ENCODE peak calls at places on chromosomes 3 and 15, in four cellular contexts. R is body of pancreas, Z is osteoblast, F is OCI-LY7. S is an unnamed sample. For H3K4me1, the result is how much of the 10 kb centered on the place peaks cover.

GRCh38 chr15:47743886-47744285 is 26.6 kb downstream of the SEMA6D start:
- DNase-seq in R (no peak), Z (no peak), F (no peak), S (no peak)

GRCh38 chr3:19901918-19902317 is 32.1 kb downstream of the EFHB start:
- DNase-seq in R (peak), Z (no peak), F (no peak), S (no peak)

GRCh38 chr3:133938770-133939495 is 43.3 kb upstream of the RAB6B start:
- DNase-seq in R (no peak), Z (peak), F (no peak), S (no peak)

GRCh38 chr15:64695571-64695992 is 79.8 kb downstream of the RBPMS2 start:
- DNase-seq in R (no peak), Z (peak), F (peak), S (no peak)

GRCh38 chr15:63792584-63792983 is 41.2 kb downstream of the HERC1 start:
- DNase-seq in R (no peak), Z (no peak), F (no peak), S (no peak)

GRCh38 chr3:136149569-136150136 is 46.5 kb downstream of the MSL2 start:
- DNase-seq in R (no peak), Z (peak), F (no peak), S (no peak)

GRCh38 chr3:76442374-76442915 is 597.5 kb upstream of the ROBO2 start:
- DNase-seq in R (no peak), Z (no peak), F (no peak), S (no peak)

GRCh38 chr3:45225465-45226205 is 452 bp downstream of the TMEM158 start:
- DNase-seq in R (peak), Z (peak), F (no peak), S (peak)

GRCh38 chr15:66999046-66999557 is 66.3 kb upstream of the SMAD3 start:
- DNase-seq in R (no peak), Z (no peak), F (no peak), S (no peak)

GRCh38 chr3:11250902-11251806 is 21.0 kb upstream of the ATG7 start:
- DNase-seq in R (no peak), Z (no peak), F (no peak), S (no peak)

GRCh38 chr3:52313774-52314188 is 2.3 kb upstream of the DNAH1 start:
- DNase-seq in R (no peak), Z (peak), F (peak), S (no peak)

GRCh38 chr3:29583861-29584260 is 303.0 kb downstream of the RBMS3 start:
- DNase-seq in R (no peak), Z (no peak), F (no peak), S (no peak)

GRCh38 chr3:125115640-125116039 is 59.8 kb upstream of the HEG1 start:
- DNase-seq in R (no peak), Z (no peak), F (no peak), S (no peak)

GRCh38 chr15:99053380-99054024 is 45.9 kb upstream of the PGPEP1L start:
- DNase-seq in R (no peak), Z (no peak), F (no peak), S (no peak)

GRCh38 chr3:27596334-27596841 is 112.2 kb upstream of the SLC4A7 start:
- DNase-seq in R (no peak), Z (no peak), F (peak), S (no peak)

GRCh38 chr3:134476977-134477376 is 8.8 kb downstream of the ANAPC13 start:
- DNase-seq in R (no peak), Z (no peak), F (no peak), S (no peak)

GRCh38 chr15:74727727-74728126 is 2.4 kb upstream of the CYP1A1 start:
- DNase-seq in R (no peak), Z (peak), F (no peak), S (no peak)

GRCh38 chr15:42349178-42349577 is 10.1 kb upstream of the CAPN3 start:
- DNase-seq in R (no peak), Z (no peak), F (no peak), S (no peak)

GRCh38 chr3:69737396-69737795 is 1.9 kb upstream of the MITF start:
- DNase-seq in R (no peak), Z (no peak), F (no peak), S (no peak)

GRCh38 chr3:154801729-154802128 is 278.4 kb upstream of the MME start:
- DNase-seq in R (no peak), Z (no peak), F (no peak), S (no peak)

GRCh38 chr3:189458536-189458935 is 172.7 kb upstream of the TP63 start:
- DNase-seq in R (peak), Z (no peak), F (no peak), S (peak)

GRCh38 chr15:88738796-88739195 is 64.4 kb upstream of the ACAN start:
- DNase-seq in R (no peak), Z (peak), F (no peak), S (no peak)

GRCh38 chr3:157248590-157249425 is 88.9 kb upstream of the CCNL1 start:
- DNase-seq in R (peak), Z (peak), F (no peak), S (no peak)

GRCh38 chr15:100083572-100083971 is 258.2 kb downstream of the ADAMTS17 start:
- DNase-seq in R (peak), Z (peak), F (no peak), S (no peak)

GRCh38 chr15:58086479-58086878 is 21.0 kb upstream of the ALDH1A2 start:
- DNase-seq in R (no peak), Z (no peak), F (no peak), S (no peak)

GRCh38 chr3:132854856-132855535 is 132.8 kb upstream of the NPHP3 start:
- DNase-seq in R (no peak), Z (no peak), F (no peak), S (no peak)

GRCh38 chr3:19934098-19934566 is at the start of gene EFHB:
- DNase-seq in R (peak), Z (no peak), F (no peak), S (no peak)

GRCh38 chr15:50943623-50944022 is 35.1 kb downstream of the AP4E1 start:
- DNase-seq in R (no peak), Z (no peak), F (no peak), S (no peak)

GRCh38 chr3:170196833-170197232 is 15.3 kb upstream of the PHC3 start:
- DNase-seq in R (no peak), Z (no peak), F (no peak), S (no peak)

GRCh38 chr3:16332904-16333426 is 68.0 kb downstream of the OXNAD1 start:
- DNase-seq in R (no peak), Z (no peak), F (no peak), S (no peak)

GRCh38 chr3:99866167-99866810 is 48.6 kb downstream of the CMSS1 start:
- DNase-seq in R (no peak), Z (peak), F (no peak), S (no peak)

GRCh38 chr3:155010416-155010815 is 69.7 kb upstream of the MME start:
- DNase-seq in R (no peak), Z (no peak), F (no peak), S (no peak)

GRCh38 chr3:14839236-14839635 is 20.5 kb downstream of the FGD5 start:
- DNase-seq in R (no peak), Z (no peak), F (no peak), S (no peak)
- TF ChIP-seq CTCF in R (no peak), Z (no peak), F (no peak), S (no peak)

GRCh38 chr15:91252756-91253155 is 152.7 kb downstream of the SV2B start:
- DNase-seq in R (no peak), Z (no peak), F (no peak), S (no peak)

GRCh38 chr15:91255788-91256187 is 155.7 kb downstream of the SV2B start:
- DNase-seq in R (no peak), Z (no peak), F (no peak), S (no peak)

GRCh38 chr15:91254766-91255165 is 154.7 kb downstream of the SV2B start:
- DNase-seq in R (no peak), Z (no peak), F (peak), S (no peak)

GRCh38 chr15:91253605-91254004 is 153.5 kb downstream of the SV2B start:
- DNase-seq in R (no peak), Z (no peak), F (no peak), S (no peak)

DNA sequence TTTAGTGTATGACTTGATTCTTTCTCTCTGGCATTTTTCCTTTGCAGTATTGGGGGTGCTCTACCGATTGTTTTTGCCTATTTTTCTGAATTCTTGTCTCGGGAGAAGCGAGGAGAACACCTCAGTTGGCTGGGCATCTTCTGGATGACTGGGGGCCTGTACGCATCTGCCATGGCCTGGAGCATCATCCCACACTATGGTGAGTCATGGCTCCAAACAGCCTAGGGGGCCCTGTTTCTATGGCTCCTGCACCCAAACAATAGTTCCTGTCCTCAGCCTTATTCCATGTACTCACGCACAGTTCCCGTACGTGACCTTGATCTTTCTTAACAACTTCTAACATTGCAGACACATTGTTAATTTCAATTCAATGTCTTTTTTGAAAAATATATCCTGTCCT is 152.3 kb downstream of the SV2B start:
- DNase-seq in R (no peak), Z (no peak), F (no peak), S (no peak)
- H3K4me1 ChIP-seq in R (under half), Z (under half), F (under half), S (under half)

DNA sequence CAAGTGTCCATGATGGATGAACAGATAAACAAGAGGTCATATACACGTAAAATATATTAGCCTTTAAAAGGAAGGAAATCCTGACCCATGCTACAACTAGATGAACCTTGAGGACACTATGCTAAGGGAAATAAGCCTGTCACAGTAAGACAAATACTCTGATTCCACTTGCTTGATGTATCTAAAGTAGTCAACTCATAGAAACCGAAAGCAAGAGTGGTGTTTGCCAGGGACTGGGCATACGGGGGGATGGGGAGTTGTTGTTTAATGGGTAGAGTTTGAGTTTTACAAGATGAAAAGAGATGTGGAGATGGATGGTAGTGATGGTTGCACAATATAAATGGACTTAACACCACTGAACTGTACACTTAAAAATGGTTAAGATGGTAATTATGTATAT is 65.4 kb downstream of the C3orf70 start:
- DNase-seq in R (no peak), Z (no peak), F (no peak), S (no peak)
- TF ChIP-seq CTCF in R (no peak), Z (no peak), F (no peak), S (no peak)

GRCh38 chr3:188442430-188442829 is 288.5 kb downstream of the LPP start:
- DNase-seq in R (no peak), Z (no peak), F (peak), S (no peak)
- H3K4me1 ChIP-seq in R (under half), Z (under half), F (half or more), S (under half)

GRCh38 chr3:127448161-127448561 is 142.4 kb downstream of the TPRA1 start:
- DNase-seq in R (peak), Z (peak), F (no peak), S (peak)
- TF ChIP-seq CTCF in R (no peak), Z (no peak), F (no peak), S (no peak)

GRCh38 chr15:36959746-36960145 is 140.6 kb downstream of the MEIS2 start:
- DNase-seq in R (no peak), Z (no peak), F (no peak), S (no peak)

GRCh38 chr15:36958611-36959010 is 141.7 kb downstream of the MEIS2 start:
- DNase-seq in R (no peak), Z (no peak), F (no peak), S (no peak)

GRCh38 chr15:36961956-36962355 is 138.4 kb downstream of the MEIS2 start:
- DNase-seq in R (no peak), Z (no peak), F (no peak), S (no peak)

GRCh38 chr15:36960179-36960946 is 140.0 kb downstream of the MEIS2 start:
- DNase-seq in R (no peak), Z (no peak), F (no peak), S (no peak)

GRCh38 chr15:36960947-36961227 is 139.5 kb downstream of the MEIS2 start:
- DNase-seq in R (no peak), Z (no peak), F (no peak), S (no peak)
- H3K4me1 ChIP-seq in R (under half), Z (under half), F (under half), S (under half)

GRCh38 chr3:50299929-50300680 is 900 bp upstream of the HYAL3 start:
- DNase-seq in R (peak), Z (peak), F (peak), S (no peak)

GRCh38 chr3:50297384-50297775 is 1.8 kb downstream of the HYAL3 start:
- DNase-seq in R (peak), Z (no peak), F (no peak), S (no peak)

GRCh38 chr3:50297896-50298725 is 1.1 kb downstream of the HYAL3 start:
- DNase-seq in R (no peak), Z (peak), F (no peak), S (no peak)

GRCh38 chr3:50299638-50299928 is 378 bp upstream of the HYAL3 start:
- DNase-seq in R (no peak), Z (no peak), F (no peak), S (no peak)

DNA sequence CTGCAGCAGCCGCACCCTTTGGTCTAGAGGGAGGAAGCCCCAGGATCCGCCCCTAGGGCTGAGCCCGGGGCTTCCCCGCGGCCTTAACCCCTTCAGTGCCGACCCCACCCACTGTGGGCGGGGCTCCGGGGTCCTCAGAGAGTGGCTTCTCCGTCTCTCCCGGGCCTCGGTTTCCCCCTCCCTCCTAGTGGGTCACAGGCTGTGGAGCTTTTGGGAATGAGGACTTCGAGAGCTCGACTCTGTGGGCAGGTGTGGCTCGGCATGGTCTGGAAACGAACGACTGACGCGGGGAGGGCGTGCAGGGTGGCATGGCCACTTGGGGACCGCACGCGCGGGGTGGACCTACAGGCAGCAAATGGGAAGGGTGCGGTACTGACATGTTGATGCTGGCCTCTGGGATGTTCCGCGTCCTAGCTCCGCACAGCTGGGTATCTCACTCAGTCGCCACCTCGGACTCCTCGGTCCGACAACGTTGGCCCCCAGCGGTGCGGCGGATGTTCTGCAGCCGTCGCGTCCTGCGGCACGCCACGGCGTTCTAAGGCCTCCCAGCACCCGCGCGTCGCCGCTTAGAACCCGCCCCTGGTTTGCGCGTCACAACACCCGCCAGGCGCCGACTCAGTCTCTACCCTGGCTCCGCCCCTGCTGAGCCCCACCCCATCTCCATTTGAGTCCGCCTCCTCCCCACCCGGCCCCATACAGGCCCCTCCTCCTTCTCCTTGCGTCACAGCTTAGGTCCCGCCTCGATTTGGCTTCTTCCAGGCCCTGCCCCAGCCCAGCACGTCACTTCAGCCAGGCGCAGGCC is at the start of the genes HYAL3 and NAA80:
- DNase-seq in R (peak), Z (peak), F (peak), S (peak)
- TF ChIP-seq CTCF in R (peak), Z (no peak), F (peak), S (peak)